ENCODE peak calls at places on chromosomes 13 and 19, in four cellular contexts. O, T, I and V are unnamed samples.

GRCh38 chr19:9673912-9674668 is 810 bp downstream of the ZNF562 start:
- DNase-seq in O (no peak), T (no peak), I (no peak), V (no peak)

GRCh38 chr13:112994084-112994780 is 25.2 kb downstream of the MCF2L start:
- DNase-seq in O (no peak), T (no peak), I (no peak), V (no peak)

GRCh38 chr19:47112166-47112663 is 1.4 kb downstream of the ZC3H4 start:
- DNase-seq in O (peak; percentile 90), T (peak; percentile 94), I (peak; percentile 82), V (peak; percentile 89)

GRCh38 chr13:90717451-90717936 is 630.0 kb upstream of the MIR17HG start:
- DNase-seq in O (no peak), T (no peak), I (no peak), V (no peak)

GRCh38 chr19:1423445-1424181 is 14.6 kb upstream of the RPS15 start:
- DNase-seq in O (no peak), T (no peak), I (no peak), V (no peak)

GRCh38 chr19:13104848-13105646 is 2.4 kb upstream of the LYL1 start:
- DNase-seq in O (no peak), T (no peak), I (no peak), V (no peak)

GRCh38 chr19:7953060-7953459 is 9.6 kb upstream of the TIMM44 start:
- DNase-seq in O (no peak), T (no peak), I (no peak), V (no peak)

GRCh38 chr13:46354143-46355087 is 32.6 kb downstream of the RUBCNL start:
- DNase-seq in O (no peak), T (no peak), I (no peak), V (no peak)

GRCh38 chr19:16586477-16586871 is 14.3 kb upstream of the SLC35E1 start:
- DNase-seq in O (no peak), T (no peak), I (no peak), V (no peak)

GRCh38 chr19:33628921-33629825 is 7.4 kb downstream of the CHST8 start:
- DNase-seq in O (no peak), T (no peak), I (peak; percentile 39), V (no peak)

GRCh38 chr13:23748109-23748508 is 141.1 kb downstream of the MIPEP start:
- DNase-seq in O (no peak), T (no peak), I (no peak), V (no peak)

GRCh38 chr19:20278342-20278741 is 111.3 kb downstream of the ZNF486 start:
- DNase-seq in O (no peak), T (no peak), I (peak; percentile 53), V (peak; percentile 33)

GRCh38 chr13:94056362-94056990 is 423.0 kb downstream of the DCT start:
- DNase-seq in O (peak; percentile 30), T (no peak), I (no peak), V (no peak)

GRCh38 chr19:45985321-45985720 is 9.9 kb upstream of the CCDC61 start:
- DNase-seq in O (no peak), T (no peak), I (no peak), V (no peak)

GRCh38 chr13:112689498-112690241 is at the start of gene ATP11A:
- DNase-seq in O (peak; percentile 92), T (peak; percentile 96), I (peak; percentile 74), V (peak; percentile 90)

GRCh38 chr19:35843676-35844481 is 8.4 kb downstream of the NPHS1 start:
- DNase-seq in O (peak; percentile 92), T (no peak), I (peak; percentile 96), V (peak; percentile 43)

GRCh38 chr19:10334340-10335148 is 1.2 kb upstream of the RAVER1 start:
- DNase-seq in O (peak; percentile 96), T (peak; percentile 98), I (peak; percentile 95), V (peak; percentile 89)

GRCh38 chr13:111256458-111256857 is 64.0 kb upstream of the TEX29 start:
- DNase-seq in O (no peak), T (no peak), I (no peak), V (no peak)

GRCh38 chr19:51887522-51888498 is at the start of gene ZNF577:
- DNase-seq in O (peak; percentile 92), T (peak; percentile 93), I (peak; percentile 85), V (peak; percentile 94)

GRCh38 chr19:16496613-16496983 is 404 bp downstream of the C19orf44 start:
- DNase-seq in O (no peak), T (peak; percentile 89), I (no peak), V (no peak)

GRCh38 chr19:4831351-4832340 is at the start of gene TICAM1:
- DNase-seq in O (peak; percentile 40), T (peak; percentile 85), I (no peak), V (no peak)

GRCh38 chr13:20877902-20878301 is 24.6 kb downstream of the XPO4 start:
- DNase-seq in O (no peak), T (no peak), I (no peak), V (no peak)

GRCh38 chr13:112699318-112699918 is 9.6 kb downstream of the ATP11A start:
- DNase-seq in O (no peak), T (peak; percentile 39), I (peak; percentile 13), V (no peak)

GRCh38 chr19:35006999-35007365 is 6.9 kb downstream of the GRAMD1A start:
- DNase-seq in O (no peak), T (no peak), I (no peak), V (no peak)

GRCh38 chr19:43726736-43727592 is 11.1 kb downstream of the IRGC start:
- DNase-seq in O (no peak), T (no peak), I (no peak), V (no peak)

GRCh38 chr19:44644391-44645016 is 794 bp downstream of the PVR start:
- DNase-seq in O (peak; percentile 50), T (no peak), I (peak; percentile 68), V (no peak)

GRCh38 chr19:6239871-6240676 is 39.7 kb downstream of the MLLT1 start:
- DNase-seq in O (no peak), T (peak; percentile 47), I (no peak), V (peak; percentile 63)

GRCh38 chr13:110274687-110275086 is 32.3 kb downstream of the COL4A1 start:
- DNase-seq in O (no peak), T (no peak), I (no peak), V (no peak)

GRCh38 chr13:66266761-66267160 is 963.4 kb downstream of the PCDH9 start:
- DNase-seq in O (no peak), T (no peak), I (no peak), V (no peak)

GRCh38 chr19:8240274-8241229 is 31.4 kb downstream of the CERS4 start:
- DNase-seq in O (peak; percentile 80), T (peak; percentile 82), I (peak; percentile 81), V (peak; percentile 74)

GRCh38 chr19:33554821-33555220 is 33.2 kb upstream of the PEPD start:
- DNase-seq in O (no peak), T (no peak), I (no peak), V (no peak)

GRCh38 chr13:75357576-75358295 is 124.2 kb downstream of the TBC1D4 start:
- DNase-seq in O (peak; percentile 63), T (no peak), I (peak; percentile 68), V (peak; percentile 60)

GRCh38 chr13:25111557-25111956 is 15.6 kb downstream of the PABPC3 start:
- DNase-seq in O (no peak), T (no peak), I (no peak), V (no peak)

GRCh38 chr19:14333101-14333871 is 48.0 kb upstream of the ADGRE5 start:
- DNase-seq in O (peak; percentile 23), T (no peak), I (peak; percentile 60), V (peak; percentile 41)

GRCh38 chr19:46402725-46403124 is 10.6 kb downstream of the CCDC8 start:
- DNase-seq in O (no peak), T (peak; percentile 28), I (no peak), V (no peak)

GRCh38 chr19:2461751-2462634 is 5.2 kb upstream of the LMNB2 start:
- DNase-seq in O (peak; percentile 69), T (peak; percentile 70), I (peak; percentile 84), V (peak; percentile 63)

GRCh38 chr19:38663957-38664502 is 16.6 kb downstream of the ACTN4 start:
- DNase-seq in O (no peak), T (peak; percentile 85), I (no peak), V (no peak)
- TF ChIP-seq CTCF in O (no peak), T (no peak), I (no peak), V (no peak)

DNA sequence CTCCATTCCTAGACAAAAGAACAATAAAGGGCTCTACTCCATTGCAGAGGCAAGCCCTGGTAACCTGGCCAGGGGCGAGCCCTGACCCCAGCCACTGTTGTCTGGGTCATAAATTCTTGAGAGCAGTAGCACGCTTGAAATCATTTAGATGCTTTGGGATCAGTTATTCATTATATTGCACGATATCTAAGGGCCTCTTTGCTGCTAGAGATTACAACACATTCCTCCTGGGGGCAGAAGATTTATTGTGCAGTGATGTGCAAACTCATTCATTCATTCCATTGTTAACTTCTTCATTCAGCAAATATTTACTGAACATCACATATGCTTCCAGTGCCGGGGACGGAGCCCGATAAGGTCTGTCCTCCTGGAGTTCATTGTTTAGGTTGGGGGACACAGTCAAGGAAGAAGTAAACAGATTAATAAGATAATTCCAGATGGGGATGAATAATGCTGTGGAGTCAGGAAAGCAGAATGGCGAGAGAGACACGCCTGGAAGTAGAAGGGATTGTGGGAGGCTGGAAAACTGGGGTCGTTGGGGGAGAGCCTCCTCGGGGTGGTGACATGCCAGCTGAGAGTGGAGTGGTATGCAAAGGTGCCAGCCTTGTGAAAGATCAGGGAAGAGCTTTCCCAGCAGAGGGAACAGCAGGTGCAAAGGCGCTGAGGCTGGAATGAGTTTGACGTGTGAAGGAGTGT is 35.0 kb downstream of the SIPA1L3 start:
- DNase-seq in O (no peak), T (no peak), I (no peak), V (no peak)
- TF ChIP-seq CTCF in O (no peak), T (no peak), I (no peak), V (no peak)

DNA sequence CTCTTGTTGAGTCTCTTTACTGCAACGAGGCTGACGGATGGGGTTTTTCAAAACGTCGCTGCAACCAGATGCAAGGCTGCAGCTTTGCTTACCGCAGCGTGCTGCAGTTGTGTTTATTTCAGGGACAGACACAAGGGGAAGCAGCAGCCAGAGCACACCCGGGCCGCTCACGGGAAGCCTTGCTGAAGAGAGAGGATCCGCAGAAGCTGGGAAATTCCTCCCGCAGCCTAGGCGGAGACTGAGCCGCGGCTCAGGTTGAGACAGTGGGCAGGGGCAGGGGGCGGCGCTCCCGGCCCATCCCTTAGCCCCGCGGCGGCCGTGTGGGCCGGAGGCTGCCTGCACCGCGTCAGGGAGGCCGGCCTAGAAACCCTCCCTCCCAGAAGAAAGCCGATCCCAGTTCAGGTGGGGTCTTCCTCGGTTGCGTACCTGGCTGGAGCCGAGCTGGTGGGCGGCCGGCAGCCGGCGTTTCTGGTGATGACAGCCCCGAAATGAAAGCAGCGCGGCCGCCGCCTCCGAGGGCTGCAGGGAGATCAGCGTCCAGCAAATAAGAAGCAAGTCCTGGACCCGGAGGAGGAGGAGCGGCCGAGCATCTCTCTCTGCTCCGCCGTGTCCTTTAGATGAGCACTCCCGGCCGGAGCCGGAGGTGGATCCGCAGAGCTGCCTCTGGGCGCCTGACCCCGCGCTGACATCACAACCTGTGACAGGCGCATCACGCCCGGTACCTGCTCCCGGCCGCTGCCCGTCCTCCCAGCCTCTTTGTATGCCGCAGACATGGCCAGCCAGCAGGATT is at the start of gene FRY:
- DNase-seq in O (peak; percentile 80), T (peak; percentile 74), I (peak; percentile 90), V (peak; percentile 85)
- TF ChIP-seq CTCF in O (peak; percentile 12), T (peak; percentile 13), I (no peak), V (no peak)

GRCh38 chr19:55644191-55644833 is 863 bp downstream of the ZNF581 start:
- DNase-seq in O (no peak), T (no peak), I (no peak), V (no peak)
- TF ChIP-seq CTCF in O (no peak), T (no peak), I (no peak), V (no peak)

GRCh38 chr13:108218044-108218974 is at the start of gene ABHD13:
- DNase-seq in O (peak; percentile 96), T (peak; percentile 95), I (peak; percentile 93), V (peak; percentile 95)
- TF ChIP-seq CTCF in O (no peak), T (no peak), I (peak; percentile 23), V (no peak)